ENCODE peak calls at places on chromosomes 12 and 14, in four cellular contexts. U is K562, Y is HL-60, M is GM12878. L is an unnamed sample.

GRCh38 chr12:26119391-26119981 is 5.4 kb downstream of the BHLHE41 start:
- DNase-seq in M (no peak), Y (peak), U (no peak), L (no peak)

GRCh38 chr14:22002860-22003284 is 329.3 kb upstream of the OR4E1 start:
- DNase-seq in M (no peak), U (peak), Y (no peak), L (no peak)

GRCh38 chr14:61512508-61512907 is 182.8 kb upstream of the HIF1A start:
- DNase-seq in Y (no peak), M (no peak), U (no peak), L (no peak)

GRCh38 chr12:570237-570925 is 92.9 kb downstream of the NINJ2 start:
- DNase-seq in M (no peak), Y (no peak), U (peak), L (no peak)

GRCh38 chr12:39958377-39958776 is 147.5 kb downstream of the SLC2A13 start:
- DNase-seq in U (no peak), M (no peak), Y (no peak), L (no peak)

GRCh38 chr14:38098074-38098846 is 109.4 kb upstream of the SSTR1 start:
- DNase-seq in Y (no peak), M (no peak), U (no peak), L (no peak)

GRCh38 chr12:11513288-11513687 is 117.9 kb upstream of the PRB2 start:
- DNase-seq in Y (no peak), M (no peak), U (peak), L (no peak)

GRCh38 chr12:131066886-131067490 is 113.3 kb downstream of the ADGRD1 start:
- DNase-seq in Y (no peak), U (no peak), M (no peak), L (no peak)

GRCh38 chr12:15590180-15590826 is 198.9 kb downstream of the EPS8 start:
- DNase-seq in Y (peak), U (peak), M (peak), L (peak)

GRCh38 chr12:12736759-12737676 is 19.9 kb downstream of the CDKN1B start:
- DNase-seq in Y (peak), U (peak), M (peak), L (no peak)

GRCh38 chr12:127324681-127325080 is 942.3 kb upstream of the TMEM132C start:
- DNase-seq in Y (no peak), M (no peak), U (no peak), L (no peak)

GRCh38 chr12:121789233-121789781 is 4.2 kb downstream of the RHOF start:
- DNase-seq in U (no peak), Y (peak), M (no peak), L (no peak)

GRCh38 chr12:88775742-88776151 is 195.5 kb upstream of the KITLG start:
- DNase-seq in U (no peak), M (no peak), Y (no peak), L (no peak)

GRCh38 chr12:111072299-111072698 is 151.9 kb upstream of the MYL2 start:
- DNase-seq in M (no peak), U (no peak), Y (no peak), L (no peak)

GRCh38 chr12:128819293-128820144 is 4.2 kb downstream of the SLC15A4 start:
- DNase-seq in U (no peak), M (no peak), Y (no peak), L (no peak)

GRCh38 chr12:93825926-93826599 is 148.9 kb downstream of the CRADD start:
- DNase-seq in M (no peak), U (no peak), Y (no peak), L (no peak)

GRCh38 chr12:65935906-65936528 is 111.7 kb downstream of the HMGA2 start:
- DNase-seq in Y (no peak), M (no peak), U (no peak), L (no peak)

GRCh38 chr12:7431993-7432685 is 11.8 kb downstream of the CD163L1 start:
- DNase-seq in M (no peak), Y (no peak), U (no peak), L (no peak)
- TF ChIP-seq SPI1 in M (no peak), Y (no peak), U (no peak), L (no peak)

GRCh38 chr12:101997102-101997501 is 64.7 kb downstream of the WASHC3 start:
- DNase-seq in M (no peak), U (no peak), Y (no peak), L (no peak)
- TF ChIP-seq SPI1 in M (no peak), U (no peak), Y (no peak), L (no peak)

GRCh38 chr12:6272300-6273208 is 37.9 kb upstream of the PLEKHG6 start:
- DNase-seq in Y (no peak), M (no peak), U (no peak), L (peak)
- TF ChIP-seq SPI1 in Y (no peak), M (no peak), U (no peak), L (no peak)

DNA sequence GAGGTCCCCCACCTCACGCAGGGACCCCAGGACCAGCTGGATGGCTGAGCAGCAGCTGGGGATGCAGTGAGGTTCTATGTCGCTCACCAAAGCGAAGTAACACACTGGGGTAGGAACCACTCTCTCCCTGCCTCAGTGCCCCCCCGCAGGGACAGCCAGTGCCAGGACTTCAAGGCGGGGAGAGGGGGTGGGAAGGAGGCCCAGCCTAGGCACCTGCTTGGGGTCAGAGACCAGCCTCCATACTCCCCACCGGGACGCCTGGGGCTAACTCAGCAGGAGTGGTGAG is 7.1 kb downstream of the AKT1 start:
- DNase-seq in Y (no peak), U (no peak), M (no peak), L (no peak)
- TF ChIP-seq SPI1 in Y (no peak), U (no peak), M (no peak), L (no peak)

DNA sequence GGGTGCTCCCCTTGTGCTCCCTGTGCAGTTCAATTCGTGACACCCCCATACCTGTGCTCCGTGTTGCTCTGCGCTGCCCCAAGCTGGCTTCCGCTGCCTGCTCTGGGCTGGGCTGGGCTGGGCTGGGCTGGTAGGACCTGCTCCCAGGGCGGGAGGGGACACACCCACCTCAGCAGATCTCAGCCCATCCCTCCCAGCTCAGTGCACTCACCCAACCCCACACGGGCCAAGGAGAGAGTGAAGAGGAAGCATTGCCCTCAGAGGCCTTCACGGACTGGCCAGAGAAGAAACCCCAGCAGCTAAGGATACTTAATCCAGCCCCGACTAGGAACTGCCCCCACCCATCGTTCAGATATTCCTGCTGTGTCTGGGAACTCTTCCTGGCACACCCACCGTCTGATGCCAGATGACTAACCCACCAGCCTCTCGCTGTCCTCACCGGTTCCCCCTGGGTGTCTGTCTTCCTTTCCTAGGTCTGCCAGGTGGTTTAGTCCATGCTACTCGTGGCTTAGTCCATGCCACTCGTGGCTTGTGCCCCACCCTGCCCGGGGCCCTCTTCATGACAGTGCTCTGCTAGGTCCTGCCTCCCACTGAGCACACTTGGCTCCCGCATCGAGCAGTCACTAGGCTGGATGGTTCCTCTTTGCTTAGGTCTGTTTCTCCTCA is at the start of gene LPAR5:
- DNase-seq in M (no peak), Y (peak), U (peak), L (no peak)
- TF ChIP-seq SPI1 in M (no peak), Y (no peak), U (no peak), L (no peak)

DNA sequence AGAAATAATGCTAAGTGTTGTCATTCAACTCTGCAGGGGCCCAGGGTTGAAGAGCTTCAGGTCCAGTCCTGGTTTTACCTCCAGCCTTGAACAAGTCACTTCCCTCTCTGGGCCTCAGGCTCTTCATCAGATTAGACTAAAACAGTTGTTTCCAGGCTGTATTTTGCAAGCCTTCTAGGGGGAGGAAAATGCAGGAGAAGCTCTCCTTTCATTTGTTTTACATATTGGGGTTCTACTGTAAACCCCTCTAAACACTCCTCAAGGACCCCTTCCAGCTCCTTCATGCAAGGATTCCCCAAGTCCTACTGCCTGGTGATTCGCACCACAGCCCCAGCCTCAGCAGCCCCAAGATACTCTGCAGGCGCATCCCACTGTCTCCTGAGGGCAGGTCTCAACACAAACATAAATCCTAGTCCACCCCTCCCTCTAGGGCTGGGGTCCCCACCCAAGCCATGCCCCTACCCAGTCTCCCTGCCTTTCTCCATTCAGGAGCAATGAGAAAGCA is 2.7 kb downstream of the SDR9C7 start:
- DNase-seq in M (no peak), Y (peak), U (peak), L (no peak)
- TF ChIP-seq SPI1 in M (peak), Y (peak), U (peak), L (peak)

GRCh38 chr12:52032431-52032796 is 18.8 kb upstream of the NR4A1 start:
- DNase-seq in Y (no peak), U (no peak), M (no peak), L (no peak)
- TF ChIP-seq SPI1 in Y (no peak), U (no peak), M (no peak), L (no peak)

DNA sequence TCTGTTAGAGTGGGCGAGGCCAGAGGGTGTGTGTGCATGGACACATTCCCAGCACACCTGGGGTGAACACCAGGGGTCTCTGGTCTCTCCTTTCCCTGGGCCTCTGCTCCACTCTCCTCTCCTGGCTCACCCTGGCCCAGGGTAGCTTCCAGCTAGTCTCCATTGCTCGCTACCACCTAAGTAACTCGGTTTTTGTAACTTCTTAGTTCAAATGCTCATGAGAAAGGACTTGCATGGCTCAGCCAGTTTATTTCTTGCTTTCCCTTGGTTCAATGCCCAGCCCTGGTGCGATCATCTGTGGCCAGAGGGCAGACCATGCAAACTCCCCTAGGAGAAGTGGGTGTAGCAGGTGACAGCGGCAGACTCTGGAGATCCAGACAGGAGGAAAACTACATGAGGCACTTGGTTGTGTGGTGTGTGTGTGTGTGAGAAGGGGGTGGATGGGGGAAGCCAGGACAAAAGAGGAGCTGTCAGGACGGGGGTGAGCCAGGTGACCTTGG is 8.9 kb upstream of the ACVR1B start:
- DNase-seq in M (no peak), U (no peak), Y (no peak), L (no peak)
- TF ChIP-seq SPI1 in M (no peak), U (no peak), Y (no peak), L (no peak)

GRCh38 chr14:100688598-100689499 is 37.8 kb upstream of the DLK1 start:
- DNase-seq in U (no peak), Y (no peak), M (no peak), L (no peak)
- TF ChIP-seq SPI1 in U (no peak), Y (no peak), M (no peak), L (no peak)